ENCODE peak calls at places on chromosomes 12 and 14, in ten cellular contexts. Y is fibroblast of the aortic adventitia, F is COR-L47, I is AML-193, M is HT1080, N is A549, A is T-helper 2 cell, X is LoVo, P is AG09319, W is A673. O is an unnamed sample.

GRCh38 chr14:73764881-73765280 is 50.7 kb upstream of the PNMA1 start:
- DNase-seq in Y (no peak), F (no peak), I (peak), M (no peak), N (no peak), A (no peak), X (no peak), P (no peak), W (no peak), O (no peak)

GRCh38 chr14:101442451-101442850 is 118.8 kb upstream of the DIO3 start:
- DNase-seq in Y (no peak), F (no peak), I (no peak), M (no peak), N (no peak), A (peak), X (no peak), P (no peak), W (no peak), O (peak)

GRCh38 chr12:13905795-13906194 is 75.6 kb downstream of the GRIN2B start:
- DNase-seq in Y (no peak), F (no peak), I (no peak), M (no peak), N (no peak), A (no peak), X (no peak), P (no peak), W (no peak), O (no peak)

GRCh38 chr14:85578925-85579324 is 49.0 kb downstream of the FLRT2 start:
- DNase-seq in Y (no peak), F (no peak), I (no peak), M (no peak), N (no peak), A (no peak), X (no peak), P (no peak), W (no peak), O (no peak)

GRCh38 chr12:131795064-131795463 is 33.1 kb upstream of the MMP17 start:
- DNase-seq in Y (no peak), F (peak), I (no peak), M (no peak), N (no peak), A (no peak), X (no peak), P (no peak), W (no peak), O (no peak)

GRCh38 chr14:102097441-102098135 is 10.7 kb upstream of the HSP90AA1 start:
- DNase-seq in Y (no peak), F (no peak), I (no peak), M (no peak), N (no peak), A (no peak), X (no peak), P (no peak), W (no peak), O (no peak)

GRCh38 chr12:121796855-121797751 is 3.6 kb upstream of the RHOF start:
- DNase-seq in Y (peak), F (peak), I (no peak), M (peak), N (peak), A (no peak), X (peak), P (peak), W (no peak), O (no peak)

GRCh38 chr14:102930753-102931579 is 8.5 kb downstream of the AMN start:
- DNase-seq in Y (peak), F (no peak), I (no peak), M (peak), N (no peak), A (no peak), X (peak), P (no peak), W (no peak), O (no peak)

GRCh38 chr12:62656576-62657362 is 190.1 kb downstream of the MON2 start:
- DNase-seq in Y (no peak), F (no peak), I (no peak), M (no peak), N (no peak), A (no peak), X (no peak), P (no peak), W (no peak), O (no peak)

GRCh38 chr14:92657457-92658142 is 90.8 kb downstream of the LGMN start:
- DNase-seq in Y (no peak), F (no peak), I (peak), M (no peak), N (no peak), A (no peak), X (no peak), P (no peak), W (no peak), O (no peak)

GRCh38 chr14:34926552-34926951 is 51.4 kb upstream of the BAZ1A start:
- DNase-seq in Y (peak), F (no peak), I (no peak), M (no peak), N (no peak), A (no peak), X (no peak), P (no peak), W (no peak), O (no peak)

GRCh38 chr12:94987806-94988205 is 15.7 kb downstream of the NDUFA12 start:
- DNase-seq in Y (no peak), F (no peak), I (no peak), M (peak), N (no peak), A (peak), X (no peak), P (no peak), W (no peak), O (no peak)

GRCh38 chr14:74551903-74552371 is 58.4 kb downstream of the ISCA2 start:
- DNase-seq in Y (no peak), F (no peak), I (no peak), M (no peak), N (no peak), A (no peak), X (no peak), P (no peak), W (no peak), O (no peak)